ENCODE peak calls at places on chromosomes 2 and 18, in nine cellular contexts. One of them, this sample, is unnamed.

GRCh38 chr2:38750793-38751042 is 443 bp downstream of the SRSF7 start:
- DNase-seq in AG09309: no peak
- DNase-seq in Daoy: no peak
- DNase-seq in activated CD8-positive, alpha-beta memory T cell treated with anti-CD3 and anti-CD28 coated beads for 48 hours: peak
- DNase-seq in GM03348: peak
- DNase-seq in stimulated activated CD8-positive, alpha-beta memory T cell treated with anti-CD3 and anti-CD28 coated beads, Interleukin-15, amount 100 ng/mL, for 48 hours: peak
- DNase-seq in putamen: no peak
- DNase-seq in esophagus squamous epithelium: no peak
- DNase-seq in NCI-H2081: peak
- DNase-seq in this sample: peak

GRCh38 chr2:47239119-47239969 is 84.2 kb upstream of the STPG4 start:
- DNase-seq in AG09309: no peak
- DNase-seq in Daoy: no peak
- DNase-seq in activated CD8-positive, alpha-beta memory T cell treated with anti-CD3 and anti-CD28 coated beads for 48 hours: no peak
- DNase-seq in GM03348: no peak
- DNase-seq in stimulated activated CD8-positive, alpha-beta memory T cell treated with anti-CD3 and anti-CD28 coated beads, Interleukin-15, amount 100 ng/mL, for 48 hours: no peak
- DNase-seq in putamen: peak
- DNase-seq in esophagus squamous epithelium: no peak
- DNase-seq in NCI-H2081: no peak
- DNase-seq in this sample: no peak

GRCh38 chr2:155250800-155251199 is 552.3 kb downstream of the KCNJ3 start:
- DNase-seq in AG09309: no peak
- DNase-seq in Daoy: no peak
- DNase-seq in activated CD8-positive, alpha-beta memory T cell treated with anti-CD3 and anti-CD28 coated beads for 48 hours: no peak
- DNase-seq in GM03348: no peak
- DNase-seq in stimulated activated CD8-positive, alpha-beta memory T cell treated with anti-CD3 and anti-CD28 coated beads, Interleukin-15, amount 100 ng/mL, for 48 hours: no peak
- DNase-seq in putamen: peak
- DNase-seq in esophagus squamous epithelium: no peak
- DNase-seq in NCI-H2081: peak
- DNase-seq in this sample: no peak

GRCh38 chr18:3653263-3653858 is 203.4 kb downstream of the TGIF1 start:
- DNase-seq in AG09309: no peak
- DNase-seq in Daoy: peak
- DNase-seq in activated CD8-positive, alpha-beta memory T cell treated with anti-CD3 and anti-CD28 coated beads for 48 hours: no peak
- DNase-seq in GM03348: no peak
- DNase-seq in stimulated activated CD8-positive, alpha-beta memory T cell treated with anti-CD3 and anti-CD28 coated beads, Interleukin-15, amount 100 ng/mL, for 48 hours: no peak
- DNase-seq in putamen: no peak
- DNase-seq in esophagus squamous epithelium: no peak
- DNase-seq in NCI-H2081: no peak
- DNase-seq in this sample: no peak

GRCh38 chr2:138028538-138028937 is 64.3 kb downstream of the HNMT start:
- DNase-seq in AG09309: no peak
- DNase-seq in Daoy: peak
- DNase-seq in activated CD8-positive, alpha-beta memory T cell treated with anti-CD3 and anti-CD28 coated beads for 48 hours: no peak
- DNase-seq in GM03348: no peak
- DNase-seq in stimulated activated CD8-positive, alpha-beta memory T cell treated with anti-CD3 and anti-CD28 coated beads, Interleukin-15, amount 100 ng/mL, for 48 hours: no peak
- DNase-seq in putamen: peak
- DNase-seq in esophagus squamous epithelium: no peak
- DNase-seq in NCI-H2081: no peak
- DNase-seq in this sample: no peak

GRCh38 chr2:138502253-138503086 is 900 bp downstream of the SPOPL start:
- DNase-seq in AG09309: no peak
- DNase-seq in Daoy: peak
- DNase-seq in activated CD8-positive, alpha-beta memory T cell treated with anti-CD3 and anti-CD28 coated beads for 48 hours: peak
- DNase-seq in GM03348: peak
- DNase-seq in stimulated activated CD8-positive, alpha-beta memory T cell treated with anti-CD3 and anti-CD28 coated beads, Interleukin-15, amount 100 ng/mL, for 48 hours: no peak
- DNase-seq in putamen: peak
- DNase-seq in esophagus squamous epithelium: no peak
- DNase-seq in NCI-H2081: no peak
- DNase-seq in this sample: peak

GRCh38 chr2:117980381-117980780 is 33.5 kb downstream of the CCDC93 start:
- DNase-seq in AG09309: no peak
- DNase-seq in Daoy: peak
- DNase-seq in activated CD8-positive, alpha-beta memory T cell treated with anti-CD3 and anti-CD28 coated beads for 48 hours: no peak
- DNase-seq in GM03348: peak
- DNase-seq in stimulated activated CD8-positive, alpha-beta memory T cell treated with anti-CD3 and anti-CD28 coated beads, Interleukin-15, amount 100 ng/mL, for 48 hours: no peak
- DNase-seq in putamen: no peak
- DNase-seq in esophagus squamous epithelium: no peak
- DNase-seq in NCI-H2081: no peak
- DNase-seq in this sample: no peak

GRCh38 chr2:88880441-88880953 is 189.0 kb downstream of the RPIA start:
- DNase-seq in AG09309: peak
- DNase-seq in Daoy: peak
- DNase-seq in activated CD8-positive, alpha-beta memory T cell treated with anti-CD3 and anti-CD28 coated beads for 48 hours: no peak
- DNase-seq in GM03348: peak
- DNase-seq in stimulated activated CD8-positive, alpha-beta memory T cell treated with anti-CD3 and anti-CD28 coated beads, Interleukin-15, amount 100 ng/mL, for 48 hours: no peak
- DNase-seq in putamen: peak
- DNase-seq in esophagus squamous epithelium: no peak
- DNase-seq in NCI-H2081: peak
- DNase-seq in this sample: no peak

GRCh38 chr2:55014962-55015939 is 35.0 kb downstream of the RTN4 start:
- DNase-seq in AG09309: peak
- DNase-seq in Daoy: peak
- DNase-seq in activated CD8-positive, alpha-beta memory T cell treated with anti-CD3 and anti-CD28 coated beads for 48 hours: no peak
- DNase-seq in GM03348: peak
- DNase-seq in stimulated activated CD8-positive, alpha-beta memory T cell treated with anti-CD3 and anti-CD28 coated beads, Interleukin-15, amount 100 ng/mL, for 48 hours: no peak
- DNase-seq in putamen: peak
- DNase-seq in esophagus squamous epithelium: no peak
- DNase-seq in NCI-H2081: peak
- DNase-seq in this sample: no peak

GRCh38 chr18:8322486-8322885 is 286.8 kb upstream of the RAB12 start:
- DNase-seq in AG09309: no peak
- DNase-seq in Daoy: no peak
- DNase-seq in activated CD8-positive, alpha-beta memory T cell treated with anti-CD3 and anti-CD28 coated beads for 48 hours: no peak
- DNase-seq in GM03348: no peak
- DNase-seq in stimulated activated CD8-positive, alpha-beta memory T cell treated with anti-CD3 and anti-CD28 coated beads, Interleukin-15, amount 100 ng/mL, for 48 hours: no peak
- DNase-seq in putamen: no peak
- DNase-seq in esophagus squamous epithelium: no peak
- DNase-seq in NCI-H2081: no peak
- DNase-seq in this sample: no peak

GRCh38 chr2:43610361-43610760 is 14.5 kb upstream of the THADA start:
- DNase-seq in AG09309: no peak
- DNase-seq in Daoy: no peak
- DNase-seq in activated CD8-positive, alpha-beta memory T cell treated with anti-CD3 and anti-CD28 coated beads for 48 hours: no peak
- DNase-seq in GM03348: no peak
- DNase-seq in stimulated activated CD8-positive, alpha-beta memory T cell treated with anti-CD3 and anti-CD28 coated beads, Interleukin-15, amount 100 ng/mL, for 48 hours: no peak
- DNase-seq in putamen: no peak
- DNase-seq in esophagus squamous epithelium: no peak
- DNase-seq in NCI-H2081: no peak
- DNase-seq in this sample: no peak

GRCh38 chr2:197075754-197076337 is 149.3 kb upstream of the PGAP1 start:
- DNase-seq in AG09309: no peak
- DNase-seq in Daoy: peak
- DNase-seq in activated CD8-positive, alpha-beta memory T cell treated with anti-CD3 and anti-CD28 coated beads for 48 hours: no peak
- DNase-seq in GM03348: no peak
- DNase-seq in stimulated activated CD8-positive, alpha-beta memory T cell treated with anti-CD3 and anti-CD28 coated beads, Interleukin-15, amount 100 ng/mL, for 48 hours: no peak
- DNase-seq in putamen: no peak
- DNase-seq in esophagus squamous epithelium: no peak
- DNase-seq in NCI-H2081: no peak
- DNase-seq in this sample: no peak

GRCh38 chr18:74604366-74604765 is 6.7 kb downstream of the ZNF407 start:
- DNase-seq in AG09309: no peak
- DNase-seq in Daoy: no peak
- DNase-seq in activated CD8-positive, alpha-beta memory T cell treated with anti-CD3 and anti-CD28 coated beads for 48 hours: no peak
- DNase-seq in GM03348: no peak
- DNase-seq in stimulated activated CD8-positive, alpha-beta memory T cell treated with anti-CD3 and anti-CD28 coated beads, Interleukin-15, amount 100 ng/mL, for 48 hours: no peak
- DNase-seq in putamen: no peak
- DNase-seq in esophagus squamous epithelium: no peak
- DNase-seq in NCI-H2081: no peak
- DNase-seq in this sample: no peak

This sample was measured in sciatic nerve.